ENCODE peak calls at places on chromosomes 6 and 20, in five cellular contexts. E is NB4, D is right atrium auricular region, H is AG04449, O is foreskin keratinocyte. K is an unnamed sample.

GRCh38 chr20:22583773-22584629 is at the start of gene FOXA2:
- DNase-seq in E (no peak), D (no peak), H (no peak), O (peak; percentile 46), K (no peak)

GRCh38 chr6:112951829-112952228 is 604.7 kb downstream of the RFPL4B start:
- DNase-seq in E (no peak), D (no peak), H (no peak), O (no peak), K (no peak)

GRCh38 chr20:19849341-19850189 is 91.5 kb downstream of the RIN2 start:
- DNase-seq in E (no peak), D (no peak), H (no peak), O (no peak), K (no peak)

GRCh38 chr6:87184762-87185250 is 29.4 kb downstream of the ZNF292 start:
- DNase-seq in E (no peak), D (no peak), H (no peak), O (no peak), K (no peak)

GRCh38 chr6:76774750-76775396 is 688.4 kb downstream of the HTR1B start:
- DNase-seq in E (no peak), D (no peak), H (no peak), O (no peak), K (no peak)

GRCh38 chr6:119196732-119197131 is 118.3 kb upstream of the FAM184A start:
- DNase-seq in E (no peak), D (no peak), H (no peak), O (no peak), K (no peak)

GRCh38 chr20:37349517-37350491 is 3.9 kb downstream of the SRC start:
- DNase-seq in E (peak; percentile 84), D (no peak), H (no peak), O (no peak), K (no peak)

GRCh38 chr20:57509665-57510237 is 15.2 kb downstream of the CTCFL start:
- DNase-seq in E (peak; percentile 65), D (no peak), H (no peak), O (no peak), K (no peak)

GRCh38 chr20:31815408-31816188 is 3.6 kb upstream of the MYLK2 start:
- DNase-seq in E (peak; percentile 62), D (no peak), H (no peak), O (no peak), K (no peak)

GRCh38 chr20:36391456-36391855 is 85.3 kb downstream of the DLGAP4 start:
- DNase-seq in E (no peak), D (no peak), H (no peak), O (no peak), K (no peak)

GRCh38 chr6:141307309-141307998 is 825.3 kb upstream of the GJE1 start:
- DNase-seq in E (no peak), D (no peak), H (no peak), O (no peak), K (no peak)

GRCh38 chr6:132466952-132467351 is 46.0 kb downstream of the STX7 start:
- DNase-seq in E (no peak), D (no peak), H (no peak), O (no peak), K (no peak)

GRCh38 chr6:73027691-73028090 is 197.6 kb downstream of the KHDC1L start:
- DNase-seq in E (no peak), D (no peak), H (no peak), O (no peak), K (no peak)

DNA sequence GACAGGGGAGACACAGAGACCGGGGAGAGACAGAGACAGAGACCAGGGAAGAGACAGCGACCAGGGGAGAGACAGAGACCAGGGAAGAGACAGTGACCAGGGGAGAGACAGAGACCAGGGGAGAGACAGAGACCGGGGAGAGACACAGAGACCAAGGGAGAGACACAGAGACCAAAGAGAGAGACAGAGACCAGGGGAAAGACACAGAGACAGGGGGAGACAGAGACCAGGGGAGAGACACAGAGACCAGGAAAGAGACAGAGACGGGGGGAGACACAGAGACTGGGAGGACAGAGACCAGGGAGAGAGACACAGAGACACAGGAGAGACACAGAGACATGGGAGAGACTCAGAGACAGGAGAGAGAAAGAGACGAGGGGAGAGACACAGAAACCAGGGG is 43.9 kb downstream of the YTHDF1 start:
- DNase-seq in E (no peak), D (no peak), H (no peak), O (no peak), K (no peak)
- TF ChIP-seq CTCF in E (no peak), D (no peak), H (no peak), O (no peak), K (no peak)

DNA sequence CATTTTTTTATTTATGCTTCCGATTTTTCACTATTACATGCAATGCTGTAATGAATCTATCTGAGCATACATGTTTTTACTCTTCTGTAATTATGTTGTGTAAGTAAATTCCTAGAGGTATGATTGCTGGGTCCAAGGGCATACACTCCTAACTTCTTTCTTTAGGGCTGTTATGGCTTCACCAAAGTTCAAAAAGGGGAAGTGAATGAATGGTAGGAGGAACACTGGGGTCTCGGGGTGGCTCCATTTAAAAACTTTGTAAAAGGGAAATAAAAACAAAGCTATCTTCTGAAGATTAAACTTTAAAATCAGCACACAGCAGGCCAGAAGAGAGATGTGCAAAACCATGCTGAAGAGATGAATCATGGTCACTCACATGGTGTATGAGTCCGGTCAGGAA is 289.1 kb upstream of the SUPT3H start:
- DNase-seq in E (peak; percentile 76), D (no peak), H (no peak), O (no peak), K (no peak)
- TF ChIP-seq CTCF in E (no peak), D (no peak), H (no peak), O (no peak), K (no peak)

GRCh38 chr6:85372188-85372914 is 77.5 kb upstream of the NT5E start:
- DNase-seq in E (peak; percentile 12), D (no peak), H (no peak), O (no peak), K (no peak)
- TF ChIP-seq CTCF in E (no peak), D (no peak), H (no peak), O (no peak), K (peak; percentile 41)

DNA sequence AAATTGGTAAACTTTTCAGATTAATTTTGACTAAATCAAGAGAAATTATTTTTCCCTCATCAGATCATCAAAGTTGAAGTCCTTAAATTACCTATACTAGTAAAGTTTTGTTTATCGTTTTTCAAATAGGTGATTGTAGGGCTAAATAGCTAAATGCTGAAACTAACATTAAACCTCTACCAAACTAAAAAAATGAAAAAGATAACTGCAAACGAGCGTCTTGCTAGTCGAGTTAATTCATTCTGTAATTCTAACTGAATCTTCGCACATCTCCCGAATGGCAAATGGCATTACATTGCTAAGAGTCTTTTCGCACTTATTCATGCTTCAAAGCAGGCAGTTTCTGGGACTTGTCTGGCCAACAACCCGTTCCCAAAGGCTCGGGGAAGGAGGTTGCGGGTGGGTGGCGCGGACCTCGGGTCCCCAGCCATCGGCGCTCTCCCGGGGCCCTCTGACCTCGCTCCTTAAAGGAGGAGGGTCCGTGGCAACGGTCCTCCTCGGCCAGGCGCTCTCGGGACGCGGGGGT is 43.8 kb downstream of the POPDC3 start:
- DNase-seq in E (no peak), D (no peak), H (no peak), O (no peak), K (no peak)
- TF ChIP-seq CTCF in E (no peak), D (no peak), H (no peak), O (no peak), K (no peak)

GRCh38 chr6:57172136-57173055 is at the start of gene BAG2:
- DNase-seq in E (peak; percentile 98), D (peak; percentile 92), H (no peak), O (peak; percentile 29), K (peak; percentile 26)
- TF ChIP-seq CTCF in E (no peak), D (no peak), H (no peak), O (peak; percentile 23), K (peak; percentile 26)

DNA sequence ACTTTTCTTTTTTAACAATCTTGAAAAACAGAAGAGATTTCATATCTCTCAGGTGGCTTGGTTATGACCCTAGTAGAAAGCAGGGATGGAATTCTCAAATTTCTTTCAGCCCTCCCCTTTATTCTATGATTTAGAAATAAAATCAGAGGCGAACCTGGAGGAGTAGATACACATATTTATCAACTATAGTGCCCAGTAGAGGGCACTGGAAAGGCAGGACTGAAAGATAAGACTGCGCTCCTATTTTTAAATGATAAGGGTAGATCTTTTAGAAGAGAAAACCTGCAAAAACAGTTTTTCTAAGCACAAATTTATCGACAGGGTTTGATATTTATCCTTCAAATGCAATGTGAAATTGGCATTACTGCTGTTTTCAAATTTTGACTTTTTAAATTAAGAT is 1296.6 kb downstream of the EPHA7 start:
- DNase-seq in E (peak; percentile 18), D (no peak), H (no peak), O (no peak), K (no peak)
- TF ChIP-seq CTCF in E (peak; percentile 25), D (no peak), H (no peak), O (peak; percentile 48), K (peak; percentile 66)

GRCh38 chr6:127186889-127187288 is 68.4 kb downstream of the RSPO3 start:
- DNase-seq in E (peak; percentile 78), D (peak; percentile 80), H (no peak), O (no peak), K (no peak)
- TF ChIP-seq CTCF in E (peak; percentile 92), D (no peak), H (peak; percentile 11), O (peak; percentile 70), K (peak; percentile 93)

GRCh38 chr20:14193443-14193842 is 144.0 kb downstream of the FLRT3 start:
- DNase-seq in E (no peak), D (no peak), H (no peak), O (no peak), K (no peak)

GRCh38 chr20:14191559-14191958 is 145.9 kb downstream of the FLRT3 start:
- DNase-seq in E (no peak), D (no peak), H (no peak), O (no peak), K (no peak)

GRCh38 chr20:14193885-14194284 is 143.5 kb downstream of the FLRT3 start:
- DNase-seq in E (peak; percentile 6), D (no peak), H (no peak), O (no peak), K (no peak)

GRCh38 chr20:14189794-14190402 is 147.5 kb downstream of the FLRT3 start:
- DNase-seq in E (peak; percentile 37), D (no peak), H (peak; percentile 7), O (peak; percentile 9), K (no peak)
- TF ChIP-seq CTCF in E (peak; percentile 38), D (no peak), H (peak; percentile 39), O (peak; percentile 85), K (peak; percentile 55)

GRCh38 chr6:6494677-6495076 is 93.8 kb upstream of the LY86 start:
- DNase-seq in E (peak; percentile 78), D (no peak), H (no peak), O (no peak), K (no peak)
- TF ChIP-seq CTCF in E (peak; percentile 91), D (no peak), H (peak; percentile 15), O (peak; percentile 52), K (peak; percentile 76)